ENCODE peak calls at places on chromosome 3, in four cellular contexts. Q, J, A and R are unnamed samples.

GRCh38 chr3:48077835-48078234 is 61.6 kb upstream of the MAP4 start:
- DNase-seq in A (no peak), Q (no peak), J (no peak), R (no peak)

GRCh38 chr3:30583973-30584372 is 22.4 kb upstream of the TGFBR2 start:
- DNase-seq in A (no peak), J (no peak), Q (no peak), R (no peak)

GRCh38 chr3:100316656-100317069 is 17.9 kb upstream of the NIT2 start:
- DNase-seq in J (peak; percentile 10), Q (peak; percentile 53), A (peak; percentile 88), R (peak; percentile 64)

GRCh38 chr3:13401149-13401548 is 19.0 kb downstream of the NUP210 start:
- DNase-seq in A (no peak), J (no peak), Q (peak; percentile 19), R (peak; percentile 66)

GRCh38 chr3:133038089-133038730 is at the start of gene TMEM108:
- DNase-seq in A (no peak), Q (peak; percentile 75), J (peak; percentile 97), R (no peak)

GRCh38 chr3:42101048-42101447 is 9.9 kb downstream of the TRAK1 start:
- DNase-seq in J (no peak), A (no peak), Q (peak; percentile 41), R (no peak)

GRCh38 chr3:30644615-30645014 is 38.2 kb downstream of the TGFBR2 start:
- DNase-seq in A (no peak), J (no peak), Q (peak; percentile 53), R (peak; percentile 82)

GRCh38 chr3:149180057-149180573 is 41.5 kb downstream of the CP start:
- DNase-seq in J (peak; percentile 16), Q (peak; percentile 78), A (no peak), R (no peak)

GRCh38 chr3:117628896-117629295 is 919.3 kb downstream of the TUSC7 start:
- DNase-seq in J (peak; percentile 43), Q (peak; percentile 6), A (no peak), R (peak; percentile 5)

GRCh38 chr3:79016587-79017380 is 751.0 kb downstream of the ROBO1 start:
- DNase-seq in A (no peak), J (no peak), Q (no peak), R (no peak)

GRCh38 chr3:161423911-161424522 is 52.7 kb upstream of the SPTSSB start:
- DNase-seq in Q (no peak), J (peak; percentile 46), A (peak; percentile 71), R (peak; percentile 38)

GRCh38 chr3:196108075-196108743 is 26.3 kb upstream of the TFRC start:
- DNase-seq in J (peak; percentile 77), Q (no peak), A (no peak), R (no peak)

GRCh38 chr3:48784426-48785120 is 63.1 kb downstream of the PRKAR2A start:
- DNase-seq in Q (no peak), J (no peak), A (no peak), R (no peak)

GRCh38 chr3:62131620-62132019 is 241.7 kb downstream of the FEZF2 start:
- DNase-seq in A (peak; percentile 58), Q (no peak), J (no peak), R (no peak)

GRCh38 chr3:113697192-113698090 is 999 bp upstream of the USF3 start:
- DNase-seq in Q (peak; percentile 54), J (peak; percentile 27), A (peak; percentile 56), R (peak; percentile 13)

GRCh38 chr3:155302476-155302875 is 9.0 kb upstream of the STRIT1 start:
- DNase-seq in J (no peak), Q (no peak), A (no peak), R (no peak)

GRCh38 chr3:142844339-142844977 is 44.4 kb downstream of the PCOLCE2 start:
- DNase-seq in Q (no peak), A (peak; percentile 77), J (peak; percentile 47), R (peak; percentile 36)

GRCh38 chr3:169509359-169509758 is 154.2 kb downstream of the MECOM start:
- DNase-seq in A (no peak), Q (no peak), J (no peak), R (peak; percentile 57)

GRCh38 chr3:170350515-170351413 is 6.8 kb upstream of the SKIL start:
- DNase-seq in A (no peak), Q (no peak), J (no peak), R (peak; percentile 64)

GRCh38 chr3:184712579-184713355 is 903 bp upstream of the MAGEF1 start:
- DNase-seq in A (no peak), J (no peak), Q (no peak), R (no peak)

GRCh38 chr3:180680097-180680430 is 775 bp upstream of the CCDC39 start:
- DNase-seq in Q (peak; percentile 60), A (no peak), J (peak; percentile 54), R (peak; percentile 18)

GRCh38 chr3:30073622-30074021 is 532.8 kb upstream of the TGFBR2 start:
- DNase-seq in Q (no peak), J (no peak), A (no peak), R (no peak)

GRCh38 chr3:182438398-182438797 is 354.9 kb upstream of the ATP11B start:
- DNase-seq in Q (no peak), J (no peak), A (no peak), R (no peak)

GRCh38 chr3:19632099-19633074 is 301.6 kb downstream of the EFHB start:
- DNase-seq in Q (no peak), J (no peak), A (no peak), R (no peak)

GRCh38 chr3:10758304-10759037 is 57.6 kb upstream of the SLC6A11 start:
- DNase-seq in A (peak; percentile 85), Q (peak; percentile 56), J (peak; percentile 85), R (peak; percentile 58)

GRCh38 chr3:71090207-71090606 is 493.3 kb downstream of the FOXP1 start:
- DNase-seq in Q (no peak), A (peak; percentile 91), J (no peak), R (peak; percentile 82)

GRCh38 chr3:12180218-12180617 is 21.5 kb upstream of the TIMP4 start:
- DNase-seq in J (peak; percentile 53), A (no peak), Q (peak; percentile 59), R (no peak)

GRCh38 chr3:28542351-28542750 is 193.7 kb upstream of the AZI2 start:
- DNase-seq in A (no peak), Q (no peak), J (no peak), R (no peak)

GRCh38 chr3:60610441-60611112 is 640.7 kb downstream of the FHIT start:
- DNase-seq in J (no peak), Q (peak; percentile 69), A (no peak), R (no peak)

GRCh38 chr3:187186375-187186774 is 10.9 kb upstream of the RTP1 start:
- DNase-seq in A (peak; percentile 65), Q (no peak), J (no peak), R (no peak)

GRCh38 chr3:126848991-126849390 is 133.9 kb upstream of the PLXNA1 start:
- DNase-seq in A (no peak), J (no peak), Q (no peak), R (no peak)

GRCh38 chr3:177174607-177175006 is 22.7 kb downstream of the TBL1XR1 start:
- DNase-seq in Q (no peak), A (no peak), J (no peak), R (no peak)

GRCh38 chr3:128054363-128054762 is 2.1 kb downstream of the SEC61A1 start:
- DNase-seq in A (no peak), Q (no peak), J (no peak), R (no peak)

GRCh38 chr3:185984203-185984602 is 46.4 kb upstream of the TRA2B start:
- DNase-seq in J (no peak), A (no peak), Q (no peak), R (no peak)

GRCh38 chr3:143674100-143674968 is 173.9 kb downstream of the SLC9A9 start:
- DNase-seq in Q (peak; percentile 67), J (peak; percentile 80), A (peak; percentile 95), R (peak; percentile 69)

GRCh38 chr3:194009892-194010533 is 125.9 kb upstream of the HES1 start:
- DNase-seq in A (no peak), J (peak; percentile 56), Q (peak; percentile 29), R (no peak)

GRCh38 chr3:155554777-155555445 is 190.0 kb downstream of the PLCH1 start:
- DNase-seq in Q (peak; percentile 50), A (no peak), J (no peak), R (peak; percentile 50)